ENCODE peak calls at places on chromosomes 16 and 17, in seven cellular contexts. One of them, this sample, is unnamed.

GRCh38 chr16:30413116-30413806 is 5.9 kb downstream of the ZNF771 start:
- DNase-seq in NCI-H460: no peak
- DNase-seq in H54: no peak
- DNase-seq in iris pigment epithelial cell: no peak
- DNase-seq in neural progenitor cell: no peak
- DNase-seq in GM23248: no peak
- DNase-seq in GM19239: no peak
- DNase-seq in this sample: no peak

GRCh38 chr16:76386784-76387183 is 109.6 kb downstream of the CNTNAP4 start:
- DNase-seq in neural progenitor cell: no peak
- DNase-seq in GM23248: no peak
- DNase-seq in GM19239: no peak
- DNase-seq in H54: no peak
- DNase-seq in iris pigment epithelial cell: peak
- DNase-seq in NCI-H460: peak
- DNase-seq in this sample: no peak

GRCh38 chr16:57739756-57740422 is 4.3 kb downstream of the KATNB1 start:
- DNase-seq in GM19239: no peak
- DNase-seq in GM23248: no peak
- DNase-seq in neural progenitor cell: no peak
- DNase-seq in H54: no peak
- DNase-seq in NCI-H460: no peak
- DNase-seq in iris pigment epithelial cell: no peak
- DNase-seq in this sample: no peak

GRCh38 chr16:49459953-49460735 is 86.5 kb downstream of the C16orf78 start:
- DNase-seq in GM19239: no peak
- DNase-seq in iris pigment epithelial cell: no peak
- DNase-seq in NCI-H460: no peak
- DNase-seq in GM23248: no peak
- DNase-seq in H54: no peak
- DNase-seq in neural progenitor cell: no peak
- DNase-seq in this sample: no peak

GRCh38 chr17:50884354-50885311 is 18.5 kb upstream of the TOB1 start:
- DNase-seq in GM19239: no peak
- DNase-seq in H54: no peak
- DNase-seq in iris pigment epithelial cell: peak
- DNase-seq in NCI-H460: no peak
- DNase-seq in GM23248: no peak
- DNase-seq in neural progenitor cell: no peak
- DNase-seq in this sample: no peak

GRCh38 chr16:58266336-58266735 is 28.5 kb downstream of the PRSS54 start:
- DNase-seq in neural progenitor cell: no peak
- DNase-seq in GM19239: no peak
- DNase-seq in H54: no peak
- DNase-seq in iris pigment epithelial cell: no peak
- DNase-seq in NCI-H460: no peak
- DNase-seq in GM23248: no peak
- DNase-seq in this sample: no peak

GRCh38 chr16:85142129-85142513 is 29.8 kb upstream of the CIBAR2 start:
- DNase-seq in H54: no peak
- DNase-seq in GM19239: no peak
- DNase-seq in GM23248: no peak
- DNase-seq in NCI-H460: no peak
- DNase-seq in neural progenitor cell: no peak
- DNase-seq in iris pigment epithelial cell: no peak
- DNase-seq in this sample: no peak

GRCh38 chr16:54633943-54634362 is 296.7 kb upstream of the IRX5 start:
- DNase-seq in neural progenitor cell: peak
- DNase-seq in NCI-H460: peak
- DNase-seq in H54: no peak
- DNase-seq in GM23248: peak
- DNase-seq in iris pigment epithelial cell: peak
- DNase-seq in GM19239: no peak
- DNase-seq in this sample: no peak

GRCh38 chr16:76668207-76668725 is 391.1 kb downstream of the CNTNAP4 start:
- DNase-seq in GM19239: no peak
- DNase-seq in H54: no peak
- DNase-seq in iris pigment epithelial cell: no peak
- DNase-seq in neural progenitor cell: peak
- DNase-seq in NCI-H460: no peak
- DNase-seq in GM23248: no peak
- DNase-seq in this sample: no peak

GRCh38 chr16:24645739-24646645 is 83.5 kb upstream of the TNRC6A start:
- DNase-seq in GM23248: peak
- DNase-seq in NCI-H460: peak
- DNase-seq in GM19239: no peak
- DNase-seq in H54: peak
- DNase-seq in neural progenitor cell: no peak
- DNase-seq in iris pigment epithelial cell: peak
- DNase-seq in this sample: no peak

GRCh38 chr16:90046122-90046970 is 27.1 kb upstream of the DBNDD1 start:
- DNase-seq in neural progenitor cell: no peak
- DNase-seq in GM19239: no peak
- DNase-seq in H54: no peak
- DNase-seq in NCI-H460: no peak
- DNase-seq in iris pigment epithelial cell: no peak
- DNase-seq in GM23248: no peak
- DNase-seq in this sample: no peak

GRCh38 chr16:27681681-27682080 is 131.7 kb downstream of the KATNIP start:
- DNase-seq in neural progenitor cell: no peak
- DNase-seq in GM19239: no peak
- DNase-seq in GM23248: no peak
- DNase-seq in H54: no peak
- DNase-seq in iris pigment epithelial cell: no peak
- DNase-seq in NCI-H460: no peak
- DNase-seq in this sample: no peak

GRCh38 chr16:23587726-23588125 is 8.4 kb downstream of the NDUFAB1 start:
- DNase-seq in GM19239: no peak
- DNase-seq in neural progenitor cell: no peak
- DNase-seq in NCI-H460: no peak
- DNase-seq in H54: no peak
- DNase-seq in GM23248: peak
- DNase-seq in iris pigment epithelial cell: peak
- DNase-seq in this sample: no peak

GRCh38 chr16:75555707-75556512 is at the start of gene TMEM231:
- DNase-seq in GM19239: peak
- DNase-seq in neural progenitor cell: peak
- DNase-seq in NCI-H460: peak
- DNase-seq in iris pigment epithelial cell: peak
- DNase-seq in GM23248: peak
- DNase-seq in H54: peak
- DNase-seq in this sample: peak